ENCODE peak calls at places on chromosomes 5 and 9, in ten cellular contexts. One of them, this sample, is unnamed.

GRCh38 chr9:125845271-125845808 is 98.2 kb downstream of the PBX3 start:
- DNase-seq in NCI-H1436: no peak
- DNase-seq in ecto neural progenitor cell: no peak
- DNase-seq in brain microvascular endothelial cell: no peak
- DNase-seq in bronchial epithelial cell: no peak
- DNase-seq in Jurkat, Clone E6-1: no peak
- DNase-seq in stimulated activated CD8-positive, alpha-beta memory T cell treated with anti-CD3 and anti-CD28 coated beads, Interleukin-15, amount 100 ng/mL, for 1 hour: no peak
- DNase-seq in left colon: no peak
- DNase-seq in activated CD8-positive, alpha-beta T cell treated with anti-CD3 and anti-CD28 coated beads for 36 hours: no peak
- DNase-seq in A549: no peak
- DNase-seq in this sample: no peak

GRCh38 chr9:111041902-111042301 is 3.6 kb upstream of the LPAR1 start:
- DNase-seq in NCI-H1436: no peak
- DNase-seq in ecto neural progenitor cell: no peak
- DNase-seq in brain microvascular endothelial cell: no peak
- DNase-seq in bronchial epithelial cell: no peak
- DNase-seq in Jurkat, Clone E6-1: no peak
- DNase-seq in stimulated activated CD8-positive, alpha-beta memory T cell treated with anti-CD3 and anti-CD28 coated beads, Interleukin-15, amount 100 ng/mL, for 1 hour: no peak
- DNase-seq in left colon: no peak
- DNase-seq in activated CD8-positive, alpha-beta T cell treated with anti-CD3 and anti-CD28 coated beads for 36 hours: no peak
- DNase-seq in A549: no peak
- DNase-seq in this sample: no peak

GRCh38 chr5:156473271-156473935 is 146.4 kb downstream of the SGCD start:
- DNase-seq in NCI-H1436: no peak
- DNase-seq in ecto neural progenitor cell: no peak
- DNase-seq in brain microvascular endothelial cell: peak; percentile 11
- DNase-seq in bronchial epithelial cell: peak; percentile 59
- DNase-seq in Jurkat, Clone E6-1: no peak
- DNase-seq in stimulated activated CD8-positive, alpha-beta memory T cell treated with anti-CD3 and anti-CD28 coated beads, Interleukin-15, amount 100 ng/mL, for 1 hour: no peak
- DNase-seq in left colon: no peak
- DNase-seq in activated CD8-positive, alpha-beta T cell treated with anti-CD3 and anti-CD28 coated beads for 36 hours: no peak
- DNase-seq in A549: no peak
- DNase-seq in this sample: no peak

GRCh38 chr5:78717674-78718073 is 69.1 kb upstream of the LHFPL2 start:
- DNase-seq in NCI-H1436: no peak
- DNase-seq in ecto neural progenitor cell: no peak
- DNase-seq in brain microvascular endothelial cell: peak; percentile 61
- DNase-seq in bronchial epithelial cell: peak; percentile 18
- DNase-seq in Jurkat, Clone E6-1: no peak
- DNase-seq in stimulated activated CD8-positive, alpha-beta memory T cell treated with anti-CD3 and anti-CD28 coated beads, Interleukin-15, amount 100 ng/mL, for 1 hour: no peak
- DNase-seq in left colon: no peak
- DNase-seq in activated CD8-positive, alpha-beta T cell treated with anti-CD3 and anti-CD28 coated beads for 36 hours: no peak
- DNase-seq in A549: no peak
- DNase-seq in this sample: peak; percentile 48

GRCh38 chr9:81379655-81380054 is 309.7 kb downstream of the TLE1 start:
- DNase-seq in NCI-H1436: no peak
- DNase-seq in ecto neural progenitor cell: no peak
- DNase-seq in brain microvascular endothelial cell: no peak
- DNase-seq in bronchial epithelial cell: no peak
- DNase-seq in Jurkat, Clone E6-1: no peak
- DNase-seq in stimulated activated CD8-positive, alpha-beta memory T cell treated with anti-CD3 and anti-CD28 coated beads, Interleukin-15, amount 100 ng/mL, for 1 hour: no peak
- DNase-seq in left colon: no peak
- DNase-seq in activated CD8-positive, alpha-beta T cell treated with anti-CD3 and anti-CD28 coated beads for 36 hours: no peak
- DNase-seq in A549: no peak
- DNase-seq in this sample: no peak

GRCh38 chr5:73374520-73375235 is 73.9 kb downstream of the FOXD1 start:
- DNase-seq in NCI-H1436: no peak
- DNase-seq in ecto neural progenitor cell: no peak
- DNase-seq in brain microvascular endothelial cell: peak; percentile 81
- DNase-seq in bronchial epithelial cell: peak; percentile 76
- DNase-seq in Jurkat, Clone E6-1: no peak
- DNase-seq in stimulated activated CD8-positive, alpha-beta memory T cell treated with anti-CD3 and anti-CD28 coated beads, Interleukin-15, amount 100 ng/mL, for 1 hour: no peak
- DNase-seq in left colon: no peak
- DNase-seq in activated CD8-positive, alpha-beta T cell treated with anti-CD3 and anti-CD28 coated beads for 36 hours: no peak
- DNase-seq in A549: no peak
- DNase-seq in this sample: peak; percentile 86

GRCh38 chr9:105296889-105297288 is 52.4 kb downstream of the SLC44A1 start:
- DNase-seq in NCI-H1436: no peak
- DNase-seq in ecto neural progenitor cell: no peak
- DNase-seq in brain microvascular endothelial cell: peak; percentile 92
- DNase-seq in bronchial epithelial cell: peak; percentile 98
- DNase-seq in Jurkat, Clone E6-1: no peak
- DNase-seq in stimulated activated CD8-positive, alpha-beta memory T cell treated with anti-CD3 and anti-CD28 coated beads, Interleukin-15, amount 100 ng/mL, for 1 hour: no peak
- DNase-seq in left colon: no peak
- DNase-seq in activated CD8-positive, alpha-beta T cell treated with anti-CD3 and anti-CD28 coated beads for 36 hours: no peak
- DNase-seq in A549: peak; percentile 51
- DNase-seq in this sample: peak; percentile 83

GRCh38 chr5:55037046-55037771 is 13.2 kb downstream of the GZMK start:
- DNase-seq in NCI-H1436: no peak
- DNase-seq in ecto neural progenitor cell: no peak
- DNase-seq in brain microvascular endothelial cell: no peak
- DNase-seq in bronchial epithelial cell: no peak
- DNase-seq in Jurkat, Clone E6-1: peak; percentile 85
- DNase-seq in stimulated activated CD8-positive, alpha-beta memory T cell treated with anti-CD3 and anti-CD28 coated beads, Interleukin-15, amount 100 ng/mL, for 1 hour: peak; percentile 23
- DNase-seq in left colon: no peak
- DNase-seq in activated CD8-positive, alpha-beta T cell treated with anti-CD3 and anti-CD28 coated beads for 36 hours: peak; percentile 89
- DNase-seq in A549: no peak
- DNase-seq in this sample: no peak

GRCh38 chr9:127730262-127730661 is 4.8 kb downstream of the TOR2A start:
- DNase-seq in NCI-H1436: no peak
- DNase-seq in ecto neural progenitor cell: no peak
- DNase-seq in brain microvascular endothelial cell: no peak
- DNase-seq in bronchial epithelial cell: no peak
- DNase-seq in Jurkat, Clone E6-1: no peak
- DNase-seq in stimulated activated CD8-positive, alpha-beta memory T cell treated with anti-CD3 and anti-CD28 coated beads, Interleukin-15, amount 100 ng/mL, for 1 hour: no peak
- DNase-seq in left colon: no peak
- DNase-seq in activated CD8-positive, alpha-beta T cell treated with anti-CD3 and anti-CD28 coated beads for 36 hours: no peak
- DNase-seq in A549: no peak
- DNase-seq in this sample: no peak

GRCh38 chr5:173310861-173311515 is 17.2 kb downstream of the STC2 start:
- DNase-seq in NCI-H1436: no peak
- DNase-seq in ecto neural progenitor cell: no peak
- DNase-seq in brain microvascular endothelial cell: no peak
- DNase-seq in bronchial epithelial cell: no peak
- DNase-seq in Jurkat, Clone E6-1: no peak
- DNase-seq in stimulated activated CD8-positive, alpha-beta memory T cell treated with anti-CD3 and anti-CD28 coated beads, Interleukin-15, amount 100 ng/mL, for 1 hour: no peak
- DNase-seq in left colon: no peak
- DNase-seq in activated CD8-positive, alpha-beta T cell treated with anti-CD3 and anti-CD28 coated beads for 36 hours: no peak
- DNase-seq in A549: no peak
- DNase-seq in this sample: no peak

GRCh38 chr9:122370303-122370702 is 521 bp upstream of the PTGS1 start:
- DNase-seq in NCI-H1436: no peak
- DNase-seq in ecto neural progenitor cell: no peak
- DNase-seq in brain microvascular endothelial cell: no peak
- DNase-seq in bronchial epithelial cell: no peak
- DNase-seq in Jurkat, Clone E6-1: no peak
- DNase-seq in stimulated activated CD8-positive, alpha-beta memory T cell treated with anti-CD3 and anti-CD28 coated beads, Interleukin-15, amount 100 ng/mL, for 1 hour: no peak
- DNase-seq in left colon: peak; percentile 52
- DNase-seq in activated CD8-positive, alpha-beta T cell treated with anti-CD3 and anti-CD28 coated beads for 36 hours: no peak
- DNase-seq in A549: no peak
- DNase-seq in this sample: no peak

GRCh38 chr5:140833993-140834392 is at the start of gene PCDHA7:
- DNase-seq in NCI-H1436: no peak
- DNase-seq in ecto neural progenitor cell: no peak
- DNase-seq in brain microvascular endothelial cell: no peak
- DNase-seq in bronchial epithelial cell: peak; percentile 10
- DNase-seq in Jurkat, Clone E6-1: no peak
- DNase-seq in stimulated activated CD8-positive, alpha-beta memory T cell treated with anti-CD3 and anti-CD28 coated beads, Interleukin-15, amount 100 ng/mL, for 1 hour: no peak
- DNase-seq in left colon: no peak
- DNase-seq in activated CD8-positive, alpha-beta T cell treated with anti-CD3 and anti-CD28 coated beads for 36 hours: no peak
- DNase-seq in A549: no peak
- DNase-seq in this sample: peak; percentile 28

GRCh38 chr5:118447350-118447749 is 541.0 kb downstream of the DTWD2 start:
- DNase-seq in NCI-H1436: no peak
- DNase-seq in ecto neural progenitor cell: no peak
- DNase-seq in brain microvascular endothelial cell: no peak
- DNase-seq in bronchial epithelial cell: peak; percentile 7
- DNase-seq in Jurkat, Clone E6-1: no peak
- DNase-seq in stimulated activated CD8-positive, alpha-beta memory T cell treated with anti-CD3 and anti-CD28 coated beads, Interleukin-15, amount 100 ng/mL, for 1 hour: no peak
- DNase-seq in left colon: no peak
- DNase-seq in activated CD8-positive, alpha-beta T cell treated with anti-CD3 and anti-CD28 coated beads for 36 hours: no peak
- DNase-seq in A549: no peak
- DNase-seq in this sample: no peak

GRCh38 chr5:72018158-72018803 is 89.0 kb upstream of the MAP1B start:
- DNase-seq in NCI-H1436: no peak
- DNase-seq in ecto neural progenitor cell: peak; percentile 64
- DNase-seq in brain microvascular endothelial cell: peak; percentile 76
- DNase-seq in bronchial epithelial cell: peak; percentile 46
- DNase-seq in Jurkat, Clone E6-1: peak; percentile 42
- DNase-seq in stimulated activated CD8-positive, alpha-beta memory T cell treated with anti-CD3 and anti-CD28 coated beads, Interleukin-15, amount 100 ng/mL, for 1 hour: peak; percentile 35
- DNase-seq in left colon: peak; percentile 78
- DNase-seq in activated CD8-positive, alpha-beta T cell treated with anti-CD3 and anti-CD28 coated beads for 36 hours: peak; percentile 81
- DNase-seq in A549: peak; percentile 54
- DNase-seq in this sample: peak; percentile 59

GRCh38 chr5:54703568-54704255 is 186.2 kb downstream of the SNX18 start:
- DNase-seq in NCI-H1436: no peak
- DNase-seq in ecto neural progenitor cell: no peak
- DNase-seq in brain microvascular endothelial cell: no peak
- DNase-seq in bronchial epithelial cell: no peak
- DNase-seq in Jurkat, Clone E6-1: no peak
- DNase-seq in stimulated activated CD8-positive, alpha-beta memory T cell treated with anti-CD3 and anti-CD28 coated beads, Interleukin-15, amount 100 ng/mL, for 1 hour: no peak
- DNase-seq in left colon: no peak
- DNase-seq in activated CD8-positive, alpha-beta T cell treated with anti-CD3 and anti-CD28 coated beads for 36 hours: no peak
- DNase-seq in A549: no peak
- DNase-seq in this sample: no peak

GRCh38 chr5:141762790-141763368 is 80.8 kb upstream of the ARAP3 start:
- DNase-seq in NCI-H1436: no peak
- DNase-seq in ecto neural progenitor cell: no peak
- DNase-seq in brain microvascular endothelial cell: no peak
- DNase-seq in bronchial epithelial cell: no peak
- DNase-seq in Jurkat, Clone E6-1: no peak
- DNase-seq in stimulated activated CD8-positive, alpha-beta memory T cell treated with anti-CD3 and anti-CD28 coated beads, Interleukin-15, amount 100 ng/mL, for 1 hour: no peak
- DNase-seq in left colon: no peak
- DNase-seq in activated CD8-positive, alpha-beta T cell treated with anti-CD3 and anti-CD28 coated beads for 36 hours: no peak
- DNase-seq in A549: no peak
- DNase-seq in this sample: no peak

GRCh38 chr9:76634356-76635054 is 129.7 kb upstream of the PCA3 start:
- DNase-seq in NCI-H1436: no peak
- DNase-seq in ecto neural progenitor cell: no peak
- DNase-seq in brain microvascular endothelial cell: peak; percentile 68
- DNase-seq in bronchial epithelial cell: peak; percentile 80
- DNase-seq in Jurkat, Clone E6-1: peak; percentile 31
- DNase-seq in stimulated activated CD8-positive, alpha-beta memory T cell treated with anti-CD3 and anti-CD28 coated beads, Interleukin-15, amount 100 ng/mL, for 1 hour: no peak
- DNase-seq in left colon: no peak
- DNase-seq in activated CD8-positive, alpha-beta T cell treated with anti-CD3 and anti-CD28 coated beads for 36 hours: no peak
- DNase-seq in A549: no peak
- DNase-seq in this sample: peak; percentile 30

GRCh38 chr9:99140685-99141314 is 35.9 kb downstream of the TGFBR1 start:
- DNase-seq in NCI-H1436: peak; percentile 17
- DNase-seq in ecto neural progenitor cell: peak; percentile 60
- DNase-seq in brain microvascular endothelial cell: peak; percentile 51
- DNase-seq in bronchial epithelial cell: peak; percentile 39
- DNase-seq in Jurkat, Clone E6-1: peak; percentile 49
- DNase-seq in stimulated activated CD8-positive, alpha-beta memory T cell treated with anti-CD3 and anti-CD28 coated beads, Interleukin-15, amount 100 ng/mL, for 1 hour: peak; percentile 15
- DNase-seq in left colon: peak; percentile 31
- DNase-seq in activated CD8-positive, alpha-beta T cell treated with anti-CD3 and anti-CD28 coated beads for 36 hours: peak; percentile 52
- DNase-seq in A549: peak; percentile 44
- DNase-seq in this sample: peak; percentile 58

GRCh38 chr5:83955916-83956315 is 235.3 kb upstream of the HAPLN1 start:
- DNase-seq in NCI-H1436: no peak
- DNase-seq in ecto neural progenitor cell: no peak
- DNase-seq in brain microvascular endothelial cell: peak; percentile 59
- DNase-seq in bronchial epithelial cell: peak; percentile 45
- DNase-seq in Jurkat, Clone E6-1: no peak
- DNase-seq in stimulated activated CD8-positive, alpha-beta memory T cell treated with anti-CD3 and anti-CD28 coated beads, Interleukin-15, amount 100 ng/mL, for 1 hour: no peak
- DNase-seq in left colon: no peak
- DNase-seq in activated CD8-positive, alpha-beta T cell treated with anti-CD3 and anti-CD28 coated beads for 36 hours: no peak
- DNase-seq in A549: no peak
- DNase-seq in this sample: peak; percentile 3

GRCh38 chr9:70601000-70601929 is 186.8 kb upstream of the KLF9 start:
- DNase-seq in NCI-H1436: no peak
- DNase-seq in ecto neural progenitor cell: no peak
- DNase-seq in brain microvascular endothelial cell: peak; percentile 99
- DNase-seq in bronchial epithelial cell: peak; percentile 76
- DNase-seq in Jurkat, Clone E6-1: no peak
- DNase-seq in stimulated activated CD8-positive, alpha-beta memory T cell treated with anti-CD3 and anti-CD28 coated beads, Interleukin-15, amount 100 ng/mL, for 1 hour: no peak
- DNase-seq in left colon: peak; percentile 78
- DNase-seq in activated CD8-positive, alpha-beta T cell treated with anti-CD3 and anti-CD28 coated beads for 36 hours: no peak
- DNase-seq in A549: no peak
- DNase-seq in this sample: peak; percentile 52

GRCh38 chr5:74506119-74506518 is 134.4 kb downstream of the ENC1 start:
- DNase-seq in NCI-H1436: no peak
- DNase-seq in ecto neural progenitor cell: no peak
- DNase-seq in brain microvascular endothelial cell: no peak
- DNase-seq in bronchial epithelial cell: no peak
- DNase-seq in Jurkat, Clone E6-1: no peak
- DNase-seq in stimulated activated CD8-positive, alpha-beta memory T cell treated with anti-CD3 and anti-CD28 coated beads, Interleukin-15, amount 100 ng/mL, for 1 hour: no peak
- DNase-seq in left colon: no peak
- DNase-seq in activated CD8-positive, alpha-beta T cell treated with anti-CD3 and anti-CD28 coated beads for 36 hours: no peak
- DNase-seq in A549: no peak
- DNase-seq in this sample: no peak

GRCh38 chr9:129930743-129931142 is 95.5 kb downstream of the USP20 start:
- DNase-seq in NCI-H1436: no peak
- DNase-seq in ecto neural progenitor cell: no peak
- DNase-seq in brain microvascular endothelial cell: no peak
- DNase-seq in bronchial epithelial cell: no peak
- DNase-seq in Jurkat, Clone E6-1: no peak
- DNase-seq in stimulated activated CD8-positive, alpha-beta memory T cell treated with anti-CD3 and anti-CD28 coated beads, Interleukin-15, amount 100 ng/mL, for 1 hour: no peak
- DNase-seq in left colon: no peak
- DNase-seq in activated CD8-positive, alpha-beta T cell treated with anti-CD3 and anti-CD28 coated beads for 36 hours: no peak
- DNase-seq in A549: no peak
- DNase-seq in this sample: no peak

GRCh38 chr5:83447533-83447932 is 24.0 kb upstream of the VCAN start:
- DNase-seq in NCI-H1436: no peak
- DNase-seq in ecto neural progenitor cell: no peak
- DNase-seq in brain microvascular endothelial cell: no peak
- DNase-seq in bronchial epithelial cell: no peak
- DNase-seq in Jurkat, Clone E6-1: no peak
- DNase-seq in stimulated activated CD8-positive, alpha-beta memory T cell treated with anti-CD3 and anti-CD28 coated beads, Interleukin-15, amount 100 ng/mL, for 1 hour: no peak
- DNase-seq in left colon: no peak
- DNase-seq in activated CD8-positive, alpha-beta T cell treated with anti-CD3 and anti-CD28 coated beads for 36 hours: no peak
- DNase-seq in A549: no peak
- DNase-seq in this sample: no peak

GRCh38 chr9:131487621-131488031 is 15.1 kb upstream of the POMT1 start:
- DNase-seq in NCI-H1436: no peak
- DNase-seq in ecto neural progenitor cell: no peak
- DNase-seq in brain microvascular endothelial cell: no peak
- DNase-seq in bronchial epithelial cell: no peak
- DNase-seq in Jurkat, Clone E6-1: no peak
- DNase-seq in stimulated activated CD8-positive, alpha-beta memory T cell treated with anti-CD3 and anti-CD28 coated beads, Interleukin-15, amount 100 ng/mL, for 1 hour: no peak
- DNase-seq in left colon: no peak
- DNase-seq in activated CD8-positive, alpha-beta T cell treated with anti-CD3 and anti-CD28 coated beads for 36 hours: no peak
- DNase-seq in A549: no peak
- DNase-seq in this sample: no peak

GRCh38 chr9:7328453-7328852 is 471.1 kb downstream of the DMAC1 start:
- DNase-seq in NCI-H1436: no peak
- DNase-seq in ecto neural progenitor cell: no peak
- DNase-seq in brain microvascular endothelial cell: no peak
- DNase-seq in bronchial epithelial cell: no peak
- DNase-seq in Jurkat, Clone E6-1: no peak
- DNase-seq in stimulated activated CD8-positive, alpha-beta memory T cell treated with anti-CD3 and anti-CD28 coated beads, Interleukin-15, amount 100 ng/mL, for 1 hour: no peak
- DNase-seq in left colon: no peak
- DNase-seq in activated CD8-positive, alpha-beta T cell treated with anti-CD3 and anti-CD28 coated beads for 36 hours: no peak
- DNase-seq in A549: no peak
- DNase-seq in this sample: no peak

GRCh38 chr9:133917407-133917806 is 74.7 kb downstream of the VAV2 start:
- DNase-seq in NCI-H1436: no peak
- DNase-seq in ecto neural progenitor cell: no peak
- DNase-seq in brain microvascular endothelial cell: no peak
- DNase-seq in bronchial epithelial cell: no peak
- DNase-seq in Jurkat, Clone E6-1: no peak
- DNase-seq in stimulated activated CD8-positive, alpha-beta memory T cell treated with anti-CD3 and anti-CD28 coated beads, Interleukin-15, amount 100 ng/mL, for 1 hour: no peak
- DNase-seq in left colon: no peak
- DNase-seq in activated CD8-positive, alpha-beta T cell treated with anti-CD3 and anti-CD28 coated beads for 36 hours: no peak
- DNase-seq in A549: no peak
- DNase-seq in this sample: no peak

GRCh38 chr9:12775373-12775962 is 648 bp downstream of the LURAP1L start:
- DNase-seq in NCI-H1436: no peak
- DNase-seq in ecto neural progenitor cell: peak; percentile 60
- DNase-seq in brain microvascular endothelial cell: peak; percentile 8
- DNase-seq in bronchial epithelial cell: no peak
- DNase-seq in Jurkat, Clone E6-1: no peak
- DNase-seq in stimulated activated CD8-positive, alpha-beta memory T cell treated with anti-CD3 and anti-CD28 coated beads, Interleukin-15, amount 100 ng/mL, for 1 hour: no peak
- DNase-seq in left colon: peak; percentile 45
- DNase-seq in activated CD8-positive, alpha-beta T cell treated with anti-CD3 and anti-CD28 coated beads for 36 hours: no peak
- DNase-seq in A549: no peak
- DNase-seq in this sample: peak; percentile 20

GRCh38 chr5:111697215-111697614 is 59.8 kb downstream of the NREP start:
- DNase-seq in NCI-H1436: peak; percentile 30
- DNase-seq in ecto neural progenitor cell: no peak
- DNase-seq in brain microvascular endothelial cell: no peak
- DNase-seq in bronchial epithelial cell: peak; percentile 32
- DNase-seq in Jurkat, Clone E6-1: peak; percentile 41
- DNase-seq in stimulated activated CD8-positive, alpha-beta memory T cell treated with anti-CD3 and anti-CD28 coated beads, Interleukin-15, amount 100 ng/mL, for 1 hour: no peak
- DNase-seq in left colon: no peak
- DNase-seq in activated CD8-positive, alpha-beta T cell treated with anti-CD3 and anti-CD28 coated beads for 36 hours: no peak
- DNase-seq in A549: no peak
- DNase-seq in this sample: no peak